ENCODE peak calls at places on chromosomes 5 and 9, in six cellular contexts. W, N, G, A, Z and T are unnamed samples.
A peak's percentile ranks its signal among the peaks of the same experiment; 100 is the strongest.

GRCh38 chr5:32231929-32232328 is 57.8 kb upstream of the GOLPH3 start:
- DNase-seq in W (no peak), N (no peak), G (no peak), A (peak; percentile 58), Z (no peak), T (no peak)

GRCh38 chr5:43619911-43620310 is 16.9 kb downstream of the NNT start:
- DNase-seq in W (no peak), N (no peak), G (no peak), A (no peak), Z (no peak), T (no peak)

GRCh38 chr5:101370240-101370639 is 467.2 kb upstream of the ST8SIA4 start:
- DNase-seq in W (no peak), N (no peak), G (no peak), A (no peak), Z (no peak), T (no peak)

GRCh38 chr5:152125806-152126205 is 201.2 kb upstream of the GLRA1 start:
- DNase-seq in W (no peak), N (no peak), G (no peak), A (peak; percentile 3), Z (no peak), T (no peak)

GRCh38 chr5:94731471-94731870 is 113.0 kb downstream of the SLF1 start:
- DNase-seq in W (no peak), N (no peak), G (no peak), A (no peak), Z (no peak), T (no peak)

GRCh38 chr5:135016926-135017325 is 17.1 kb downstream of the PITX1 start:
- DNase-seq in W (peak; percentile 54), N (no peak), G (no peak), A (no peak), Z (no peak), T (peak; percentile 41)

GRCh38 chr5:111902436-111902835 is 145.4 kb upstream of the NREP start:
- DNase-seq in W (no peak), N (no peak), G (no peak), A (no peak), Z (no peak), T (no peak)

GRCh38 chr9:87585456-87585855 is 87.8 kb downstream of the DAPK1 start:
- DNase-seq in W (no peak), N (no peak), G (no peak), A (no peak), Z (no peak), T (no peak)

GRCh38 chr9:112002131-112002846 is 105.7 kb downstream of the UGCG start:
- DNase-seq in W (no peak), N (no peak), G (no peak), A (no peak), Z (no peak), T (no peak)

GRCh38 chr9:114829686-114830085 is 23.8 kb upstream of the TNFSF15 start:
- DNase-seq in W (no peak), N (no peak), G (no peak), A (no peak), Z (no peak), T (no peak)

GRCh38 chr5:90866915-90867715 is 308.5 kb downstream of the ADGRV1 start:
- DNase-seq in W (no peak), N (no peak), G (peak; percentile 71), A (no peak), Z (no peak), T (no peak)

GRCh38 chr5:172564187-172564586 is 76.9 kb upstream of the NEURL1B start:
- DNase-seq in W (no peak), N (no peak), G (peak; percentile 58), A (no peak), Z (no peak), T (peak; percentile 79)

GRCh38 chr5:180281706-180282105 is 10.2 kb downstream of the MAPK9 start:
- DNase-seq in W (no peak), N (no peak), G (no peak), A (no peak), Z (no peak), T (no peak)

GRCh38 chr5:99032234-99033013 is 103.6 kb upstream of the CHD1 start:
- DNase-seq in W (no peak), N (peak; percentile 46), G (peak; percentile 74), A (no peak), Z (peak; percentile 72), T (peak; percentile 60)

GRCh38 chr9:16501098-16501663 is 369.3 kb downstream of the BNC2 start:
- DNase-seq in W (no peak), N (no peak), G (no peak), A (no peak), Z (no peak), T (no peak)

GRCh38 chr5:133371371-133372155 is 240.8 kb downstream of the FSTL4 start:
- DNase-seq in W (no peak), N (no peak), G (no peak), A (no peak), Z (no peak), T (no peak)

GRCh38 chr9:27470291-27470805 is 53.7 kb upstream of the IFNK start:
- DNase-seq in W (no peak), N (no peak), G (no peak), A (no peak), Z (no peak), T (no peak)

GRCh38 chr5:168162464-168162863 is 129.0 kb upstream of the WWC1 start:
- DNase-seq in W (no peak), N (peak; percentile 92), G (no peak), A (peak; percentile 32), Z (no peak), T (no peak)

GRCh38 chr9:109894444-109894843 is 114.4 kb downstream of the PALM2AKAP2 start:
- DNase-seq in W (no peak), N (no peak), G (no peak), A (no peak), Z (no peak), T (no peak)

GRCh38 chr5:1349246-1349645 is 4.3 kb upstream of the CLPTM1L start:
- DNase-seq in W (no peak), N (no peak), G (no peak), A (no peak), Z (no peak), T (no peak)

GRCh38 chr9:89001917-89002540 is 10.8 kb downstream of the S1PR3 start:
- DNase-seq in W (no peak), N (no peak), G (no peak), A (peak; percentile 54), Z (no peak), T (no peak)

GRCh38 chr9:136093331-136093986 is 1.6 kb downstream of the NACC2 start:
- DNase-seq in W (no peak), N (peak; percentile 69), G (no peak), A (peak; percentile 71), Z (no peak), T (peak; percentile 54)

GRCh38 chr9:129177443-129177790 is 644 bp downstream of the IER5L start:
- DNase-seq in W (no peak), N (peak; percentile 77), G (no peak), A (peak; percentile 91), Z (no peak), T (no peak)
- H3K27me3 ChIP-seq in W (no peaks in the 10 kb centered on the region), N (no peaks in the 10 kb centered on the region), G (peaks cover 10% of the 10 kb centered on the region), A (no peaks in the 10 kb centered on the region), Z (no peaks in the 10 kb centered on the region), T (no peaks in the 10 kb centered on the region)

GRCh38 chr5:148974638-148975330 is 88.1 kb downstream of the SH3TC2 start:
- DNase-seq in W (no peak), N (no peak), G (no peak), A (no peak), Z (no peak), T (no peak)
- TF ChIP-seq EP300 in W (no peak), N (no peak), G (no peak), A (no peak), Z (no peak), T (no peak)

GRCh38 chr5:104793452-104794120 is 1231.0 kb upstream of the NUDT12 start:
- DNase-seq in W (no peak), N (no peak), G (no peak), A (no peak), Z (peak; percentile 17), T (no peak)
- TF ChIP-seq POLR2AphosphoS5 in W (no peak), N (no peak), G (no peak), A (no peak), Z (no peak), T (no peak)

GRCh38 chr5:81393430-81393782 is 528 bp downstream of the ACOT12 start:
- DNase-seq in W (no peak), N (no peak), G (no peak), A (no peak), Z (no peak), T (no peak)
- H3K27me3 ChIP-seq in W (peaks cover 38% of the 10 kb centered on the region), N (no peaks in the 10 kb centered on the region), G (peaks cover 2% of the 10 kb centered on the region), A (no peaks in the 10 kb centered on the region), Z (peaks cover 67% of the 10 kb centered on the region), T (peaks cover 24% of the 10 kb centered on the region)

GRCh38 chr5:158679221-158679641 is 420.5 kb downstream of the EBF1 start:
- DNase-seq in W (no peak), N (no peak), G (no peak), A (no peak), Z (no peak), T (no peak)

GRCh38 chr5:158682631-158683030 is 417.1 kb downstream of the EBF1 start:
- DNase-seq in W (no peak), N (no peak), G (no peak), A (no peak), Z (no peak), T (no peak)

GRCh38 chr5:158686240-158686639 is 413.5 kb downstream of the EBF1 start:
- DNase-seq in W (no peak), N (no peak), G (no peak), A (no peak), Z (no peak), T (no peak)

DNA sequence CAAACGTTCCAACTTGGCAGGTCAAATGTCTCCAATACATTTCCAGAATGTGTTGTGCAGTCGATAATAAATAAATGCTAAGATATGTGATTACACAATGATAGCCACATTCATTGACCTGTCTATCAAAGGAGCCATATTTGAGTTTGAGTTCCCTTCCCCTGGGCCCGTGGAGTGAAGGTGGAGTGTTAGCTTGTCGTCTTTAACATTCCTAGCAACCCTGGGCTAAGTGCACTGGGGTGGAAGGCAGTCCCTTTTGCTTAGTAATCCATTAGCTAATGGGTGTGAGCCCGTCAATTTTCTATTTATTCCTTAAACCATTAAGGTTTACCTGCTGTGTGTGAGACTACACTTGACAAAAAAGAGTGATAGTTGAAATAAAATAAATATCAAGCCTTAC is 415.2 kb downstream of the EBF1 start:
- DNase-seq in W (no peak), N (no peak), G (no peak), A (no peak), Z (no peak), T (no peak)
- TF ChIP-seq EP300 in W (no peak), N (no peak), G (no peak), A (no peak), Z (no peak), T (no peak)